ENCODE peak calls at places on chromosomes 12 and 14, in eight cellular contexts. C is GM23338, A is HCT116, B is left ventricle myocardium inferior, E is lower lobe of right lung, F is heart right ventricle, U is HepG2, W is fibroblast of lung. P is an unnamed sample. For H3K4me1, the result is how much of the 10 kb centered on the place peaks cover.

GRCh38 chr14:21041676-21042433 is at the start of gene RNASE7:
- DNase-seq in F (no peak), B (no peak), E (no peak), C (no peak), W (no peak), A (no peak), U (no peak), P (no peak)

GRCh38 chr12:76942276-76942675 is 63.5 kb upstream of the CSRP2 start:
- DNase-seq in W (peak), E (no peak), A (no peak), U (no peak), C (no peak), B (no peak), F (no peak), P (no peak)

GRCh38 chr14:47442206-47442605 is 233.2 kb downstream of the MDGA2 start:
- DNase-seq in E (no peak), W (peak), U (peak), B (no peak), A (peak), C (peak), F (no peak), P (no peak)

GRCh38 chr12:46964496-46965098 is 114.8 kb upstream of the PCED1B start:
- DNase-seq in W (peak), A (no peak), F (no peak), C (peak), B (no peak), E (no peak), U (no peak), P (no peak)

GRCh38 chr12:92719674-92720073 is 16.9 kb downstream of the PLEKHG7 start:
- DNase-seq in E (no peak), W (no peak), B (no peak), F (no peak), U (no peak), C (no peak), A (no peak), P (no peak)

GRCh38 chr12:69623970-69624369 is 13.3 kb upstream of the LRRC10 start:
- DNase-seq in E (peak), F (peak), C (no peak), A (no peak), W (no peak), B (peak), U (no peak), P (no peak)

GRCh38 chr12:79411791-79412190 is 279.0 kb downstream of the PAWR start:
- DNase-seq in U (no peak), B (no peak), C (no peak), W (no peak), E (no peak), F (no peak), A (no peak), P (no peak)

GRCh38 chr12:68189766-68190700 is 30.5 kb upstream of the IFNG start:
- DNase-seq in F (no peak), E (no peak), U (no peak), A (peak), W (peak), B (no peak), C (no peak), P (no peak)

GRCh38 chr12:50597200-50598195 is 92.7 kb downstream of the DIP2B start:
- DNase-seq in E (no peak), F (no peak), C (no peak), A (peak), U (no peak), B (no peak), W (peak), P (no peak)
- TF ChIP-seq CTCF in E (no peak), F (no peak), C (no peak), A (no peak), U (no peak), B (no peak), W (no peak), P (no peak)

GRCh38 chr14:101876539-101876938 is 87.8 kb upstream of the DYNC1H1 start:
- DNase-seq in W (peak), C (no peak), U (no peak), B (peak), A (no peak), E (peak), F (peak), P (no peak)
- H3K4me1 ChIP-seq in W (under half), C (under half), U (under half), B (half or more), A (under half), E (under half), F (under half), P (under half)

DNA sequence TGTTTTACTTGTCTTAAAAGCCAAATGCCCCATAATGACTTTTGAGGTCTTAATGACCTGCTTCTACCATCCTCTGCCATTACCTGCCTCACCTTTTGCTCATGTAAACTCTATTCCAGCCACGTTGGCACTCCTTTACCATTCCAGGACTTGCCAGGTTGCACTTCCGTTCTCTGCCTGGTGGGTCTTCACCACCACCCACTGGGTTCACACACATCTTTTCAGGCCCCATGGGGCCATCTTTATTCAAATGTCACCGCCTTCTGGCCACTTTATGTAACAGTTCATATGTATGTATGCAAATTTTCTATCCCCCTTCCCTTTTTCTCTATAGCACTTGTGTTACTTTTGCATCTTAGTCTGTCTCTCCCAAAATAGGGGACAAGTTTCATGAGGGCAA is 57.7 kb downstream of the ATP2A2 start:
- DNase-seq in E (no peak), U (no peak), C (peak), B (no peak), F (no peak), W (peak), A (peak), P (no peak)
- TF ChIP-seq CTCF in E (no peak), U (no peak), C (peak), B (no peak), F (no peak), W (no peak), A (peak), P (no peak)

GRCh38 chr14:97638864-97639263 is 841.7 kb downstream of the VRK1 start:
- DNase-seq in U (no peak), F (no peak), A (no peak), B (no peak), W (no peak), E (no peak), C (no peak), P (no peak)
- H3K4me1 ChIP-seq in U (under half), F (under half), A (under half), B (under half), W (under half), E (under half), C (under half), P (under half)

GRCh38 chr14:89243286-89243685 is 173.7 kb downstream of the FOXN3 start:
- DNase-seq in C (no peak), A (no peak), B (no peak), E (no peak), U (no peak), F (no peak), W (no peak), P (no peak)

GRCh38 chr14:89242871-89243270 is 174.2 kb downstream of the FOXN3 start:
- DNase-seq in B (no peak), E (no peak), F (no peak), A (no peak), W (no peak), C (peak), U (no peak), P (no peak)

GRCh38 chr14:89243765-89244164 is 173.3 kb downstream of the FOXN3 start:
- DNase-seq in F (no peak), A (no peak), C (no peak), W (no peak), B (no peak), U (no peak), E (no peak), P (no peak)

GRCh38 chr14:89241265-89241664 is 175.8 kb downstream of the FOXN3 start:
- DNase-seq in U (no peak), C (no peak), E (no peak), W (no peak), A (no peak), F (no peak), B (no peak), P (no peak)

DNA sequence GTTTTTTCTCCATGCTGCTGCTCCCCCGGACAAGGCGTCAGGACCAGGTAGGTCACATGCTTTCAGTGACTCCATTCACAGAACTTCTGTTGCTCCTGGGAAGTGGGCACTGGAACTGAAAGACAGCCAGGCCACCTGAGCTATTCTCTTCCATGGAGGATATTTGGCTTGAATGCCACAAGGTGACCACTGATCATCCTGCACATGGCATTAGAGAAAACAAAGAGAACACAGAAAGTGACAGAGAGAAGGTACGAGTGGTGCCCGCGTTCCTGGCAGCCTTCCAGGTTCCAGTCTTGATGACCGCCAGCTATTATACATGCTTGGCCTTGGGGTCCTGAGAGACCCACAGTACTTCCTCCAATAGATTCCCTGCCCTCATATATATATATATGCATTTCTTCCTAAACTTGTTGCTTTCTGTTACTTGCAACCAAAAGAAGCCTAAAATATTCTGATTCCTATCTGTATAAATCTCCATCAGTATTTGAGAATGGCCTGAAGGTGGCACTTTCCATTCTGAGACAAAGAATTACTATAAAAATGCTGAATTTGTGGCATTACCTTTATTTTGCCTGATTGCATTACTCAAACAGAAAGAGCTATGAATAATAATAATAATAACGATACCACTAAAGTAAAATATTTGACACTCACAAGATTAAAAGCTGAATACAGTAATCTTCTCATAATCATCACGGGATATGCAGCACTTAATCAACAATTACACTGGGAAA is 174.9 kb downstream of the FOXN3 start:
- DNase-seq in W (no peak), B (no peak), E (no peak), U (no peak), C (no peak), A (no peak), F (no peak), P (no peak)
- TF ChIP-seq CTCF in W (no peak), B (no peak), E (peak), U (no peak), C (no peak), A (no peak), F (no peak), P (no peak)

P was measured in left lung.